ENCODE peak calls at places on chromosomes 16 and 17, in nine cellular contexts. D is CD8-positive, alpha-beta memory T cell; V is EH; E is GF-D8; H is kidney tubule cell; O is dermis blood vessel endothelial cell; N is HTR-8/SVneo; A is Calu3; Y is lung. L is an unnamed sample.

GRCh38 chr16:1338119-1338730 is 4.8 kb downstream of the BAIAP3 start:
- DNase-seq in N (no peak), Y (no peak), H (peak), D (no peak), E (no peak), A (peak), O (peak), V (peak), L (no peak)

GRCh38 chr16:75792781-75793180 is 66.5 kb upstream of the CPHXL start:
- DNase-seq in E (no peak), H (no peak), N (no peak), D (no peak), Y (no peak), O (no peak), V (no peak), A (no peak), L (no peak)

GRCh38 chr16:2086812-2087425 is 39.1 kb downstream of the TSC2 start:
- DNase-seq in H (peak), Y (no peak), A (no peak), O (no peak), D (no peak), E (no peak), N (no peak), V (no peak), L (no peak)

GRCh38 chr16:78242231-78242630 is 142.8 kb downstream of the WWOX start:
- DNase-seq in A (no peak), E (no peak), H (peak), V (no peak), N (no peak), D (no peak), O (no peak), Y (no peak), L (peak)

GRCh38 chr16:53912155-53912554 is 208.2 kb downstream of the FTO start:
- DNase-seq in V (no peak), H (peak), A (no peak), N (no peak), O (no peak), E (no peak), Y (no peak), D (peak), L (no peak)

GRCh38 chr17:81928497-81929252 is 1.1 kb upstream of the MAFG start:
- DNase-seq in D (peak), H (peak), V (peak), A (no peak), E (no peak), Y (no peak), O (no peak), N (no peak), L (no peak)

GRCh38 chr17:62819511-62820221 is 11.6 kb upstream of the MARCHF10 start:
- DNase-seq in N (peak), D (no peak), H (peak), Y (peak), O (peak), E (no peak), A (peak), V (peak), L (peak)

GRCh38 chr17:43442711-43443110 is 41.1 kb upstream of the DHX8 start:
- DNase-seq in N (no peak), Y (no peak), D (no peak), H (peak), O (no peak), V (peak), E (no peak), A (no peak), L (no peak)

GRCh38 chr17:75481194-75482059 is 25.0 kb downstream of the TMEM94 start:
- DNase-seq in D (no peak), E (no peak), O (no peak), V (no peak), H (no peak), N (no peak), Y (no peak), A (no peak), L (no peak)

GRCh38 chr16:79476580-79476979 is 124.0 kb downstream of the MAF start:
- DNase-seq in O (no peak), H (no peak), V (no peak), A (no peak), N (no peak), E (no peak), Y (no peak), D (no peak), L (no peak)

GRCh38 chr17:82350182-82351030 is 8.6 kb upstream of the TEX19 start:
- DNase-seq in Y (no peak), D (no peak), V (peak), O (no peak), N (no peak), H (no peak), A (no peak), E (peak), L (no peak)

GRCh38 chr17:40540448-40540847 is 24.8 kb downstream of the CCR7 start:
- DNase-seq in A (no peak), V (no peak), O (no peak), E (no peak), N (no peak), Y (no peak), H (no peak), D (peak), L (no peak)

GRCh38 chr17:13776027-13776551 is 174.4 kb upstream of the HS3ST3A1 start:
- DNase-seq in N (no peak), Y (no peak), O (no peak), D (no peak), E (no peak), A (no peak), V (peak), H (no peak), L (no peak)

GRCh38 chr17:49035470-49036269 is 38.5 kb downstream of the IGF2BP1 start:
- DNase-seq in Y (no peak), H (peak), E (no peak), O (peak), D (no peak), V (peak), N (peak), A (peak), L (peak)

GRCh38 chr17:17035490-17035889 is 6.8 kb upstream of the MPRIP start:
- DNase-seq in E (no peak), V (no peak), N (no peak), H (no peak), Y (no peak), D (no peak), A (no peak), O (no peak), L (no peak)

GRCh38 chr17:57284583-57284982 is 28.3 kb downstream of the MSI2 start:
- DNase-seq in E (no peak), V (no peak), D (peak), O (no peak), H (no peak), Y (no peak), A (no peak), N (no peak), L (no peak)

GRCh38 chr17:42458497-42459255 is at the start of gene ATP6V0A1:
- DNase-seq in H (peak), D (peak), N (peak), E (peak), Y (peak), V (peak), O (peak), A (peak), L (no peak)

GRCh38 chr16:11149011-11149616 is 106.9 kb downstream of the SOCS1 start:
- DNase-seq in N (peak), Y (no peak), D (no peak), O (peak), V (peak), H (no peak), E (no peak), A (no peak), L (no peak)

GRCh38 chr16:80231888-80232287 is 308.9 kb upstream of the DYNLRB2 start:
- DNase-seq in N (peak), A (no peak), Y (no peak), D (no peak), O (no peak), H (peak), E (no peak), V (peak), L (peak)